ENCODE peak calls at places on chromosomes 3 and 15, in seven cellular contexts. One of them, this sample, is unnamed.

GRCh38 chr15:95464091-95464888 is 866.2 kb upstream of the NR2F2 start:
- DNase-seq in fibroblast of the aortic adventitia: no peak
- DNase-seq in stromal cell of bone marrow: no peak
- DNase-seq in NCI-H2029 treated with DMSO at 0.1 percent for 48 hours: no peak
- DNase-seq in amygdala: no peak
- DNase-seq in foreskin fibroblast: no peak
- DNase-seq in GM04504: no peak
- DNase-seq in this sample: no peak

GRCh38 chr15:64017082-64017588 is 29.1 kb downstream of the DAPK2 start:
- DNase-seq in fibroblast of the aortic adventitia: peak
- DNase-seq in stromal cell of bone marrow: no peak
- DNase-seq in NCI-H2029 treated with DMSO at 0.1 percent for 48 hours: no peak
- DNase-seq in amygdala: no peak
- DNase-seq in foreskin fibroblast: peak
- DNase-seq in GM04504: no peak
- DNase-seq in this sample: peak

GRCh38 chr3:110859340-110859739 is 212.3 kb upstream of the NECTIN3 start:
- DNase-seq in fibroblast of the aortic adventitia: no peak
- DNase-seq in stromal cell of bone marrow: no peak
- DNase-seq in NCI-H2029 treated with DMSO at 0.1 percent for 48 hours: no peak
- DNase-seq in amygdala: no peak
- DNase-seq in foreskin fibroblast: no peak
- DNase-seq in GM04504: no peak
- DNase-seq in this sample: no peak

GRCh38 chr3:17730318-17730967 is 12.0 kb downstream of the TBC1D5 start:
- DNase-seq in fibroblast of the aortic adventitia: peak
- DNase-seq in stromal cell of bone marrow: no peak
- DNase-seq in NCI-H2029 treated with DMSO at 0.1 percent for 48 hours: peak
- DNase-seq in amygdala: no peak
- DNase-seq in foreskin fibroblast: no peak
- DNase-seq in GM04504: no peak
- DNase-seq in this sample: peak

GRCh38 chr15:81493246-81493645 is 119.2 kb upstream of the TMC3 start:
- DNase-seq in fibroblast of the aortic adventitia: no peak
- DNase-seq in stromal cell of bone marrow: no peak
- DNase-seq in NCI-H2029 treated with DMSO at 0.1 percent for 48 hours: no peak
- DNase-seq in amygdala: no peak
- DNase-seq in foreskin fibroblast: no peak
- DNase-seq in GM04504: no peak
- DNase-seq in this sample: no peak

GRCh38 chr3:42216820-42217416 is 49.1 kb downstream of the CCK start:
- DNase-seq in fibroblast of the aortic adventitia: no peak
- DNase-seq in stromal cell of bone marrow: no peak
- DNase-seq in NCI-H2029 treated with DMSO at 0.1 percent for 48 hours: no peak
- DNase-seq in amygdala: no peak
- DNase-seq in foreskin fibroblast: no peak
- DNase-seq in GM04504: peak
- DNase-seq in this sample: peak

GRCh38 chr3:61057491-61057890 is 193.8 kb downstream of the FHIT start:
- DNase-seq in fibroblast of the aortic adventitia: no peak
- DNase-seq in stromal cell of bone marrow: no peak
- DNase-seq in NCI-H2029 treated with DMSO at 0.1 percent for 48 hours: no peak
- DNase-seq in amygdala: no peak
- DNase-seq in foreskin fibroblast: no peak
- DNase-seq in GM04504: no peak
- DNase-seq in this sample: no peak

GRCh38 chr3:28780480-28780879 is 431.9 kb upstream of the AZI2 start:
- DNase-seq in fibroblast of the aortic adventitia: no peak
- DNase-seq in stromal cell of bone marrow: no peak
- DNase-seq in NCI-H2029 treated with DMSO at 0.1 percent for 48 hours: no peak
- DNase-seq in amygdala: no peak
- DNase-seq in foreskin fibroblast: no peak
- DNase-seq in GM04504: no peak
- DNase-seq in this sample: no peak

GRCh38 chr3:40258555-40258954 is 51.0 kb upstream of the EIF1B start:
- DNase-seq in fibroblast of the aortic adventitia: peak
- DNase-seq in stromal cell of bone marrow: peak
- DNase-seq in NCI-H2029 treated with DMSO at 0.1 percent for 48 hours: no peak
- DNase-seq in amygdala: no peak
- DNase-seq in foreskin fibroblast: peak
- DNase-seq in GM04504: no peak
- DNase-seq in this sample: peak

GRCh38 chr3:175386630-175387029 is 527.5 kb downstream of the NAALADL2 start:
- DNase-seq in fibroblast of the aortic adventitia: peak
- DNase-seq in stromal cell of bone marrow: peak
- DNase-seq in NCI-H2029 treated with DMSO at 0.1 percent for 48 hours: no peak
- DNase-seq in amygdala: no peak
- DNase-seq in foreskin fibroblast: peak
- DNase-seq in GM04504: peak
- DNase-seq in this sample: peak

GRCh38 chr3:35224571-35225280 is 414.6 kb upstream of the ARPP21 start:
- DNase-seq in fibroblast of the aortic adventitia: no peak
- DNase-seq in stromal cell of bone marrow: no peak
- DNase-seq in NCI-H2029 treated with DMSO at 0.1 percent for 48 hours: no peak
- DNase-seq in amygdala: no peak
- DNase-seq in foreskin fibroblast: no peak
- DNase-seq in GM04504: no peak
- DNase-seq in this sample: no peak

GRCh38 chr3:134430950-134431445 is 54.8 kb downstream of the ANAPC13 start:
- DNase-seq in fibroblast of the aortic adventitia: no peak
- DNase-seq in stromal cell of bone marrow: no peak
- DNase-seq in NCI-H2029 treated with DMSO at 0.1 percent for 48 hours: no peak
- DNase-seq in amygdala: no peak
- DNase-seq in foreskin fibroblast: no peak
- DNase-seq in GM04504: no peak
- DNase-seq in this sample: no peak

GRCh38 chr3:194261581-194262063 is 89.5 kb downstream of the CPN2 start:
- DNase-seq in fibroblast of the aortic adventitia: no peak
- DNase-seq in stromal cell of bone marrow: no peak
- DNase-seq in NCI-H2029 treated with DMSO at 0.1 percent for 48 hours: no peak
- DNase-seq in amygdala: no peak
- DNase-seq in foreskin fibroblast: no peak
- DNase-seq in GM04504: no peak
- DNase-seq in this sample: no peak

This sample was measured in LHCN-M2.